ENCODE peak calls at places on chromosomes 13 and 19, in eight cellular contexts. R is fibroblast of pulmonary artery; D is endothelial cell; T is IMR-90; A is effector CD4-positive, alpha-beta T cell; W is osteocyte; M is amygdala; O is nucleus accumbens. U is an unnamed sample.

GRCh38 chr13:20495087-20496023 is 30.3 kb downstream of the CRYL1 start:
- DNase-seq in T (peak; percentile 72), O (peak; percentile 52), D (peak; percentile 61), A (peak; percentile 53), M (peak; percentile 48), W (no peak), R (peak; percentile 84), U (no peak)

GRCh38 chr19:1445185-1445931 is 4.6 kb upstream of the APC2 start:
- DNase-seq in O (peak; percentile 17), R (peak; percentile 47), A (peak; percentile 57), T (peak; percentile 35), M (peak; percentile 41), W (peak; percentile 91), D (peak; percentile 92), U (peak; percentile 80)

GRCh38 chr13:98202026-98202425 is 25.0 kb upstream of the RNF113B start:
- DNase-seq in O (no peak), W (no peak), D (no peak), R (no peak), A (no peak), M (no peak), T (no peak), U (no peak)

GRCh38 chr19:46270521-46271256 is 26.2 kb upstream of the HIF3A start:
- DNase-seq in A (no peak), R (no peak), W (no peak), T (no peak), O (no peak), M (no peak), D (no peak), U (no peak)

GRCh38 chr19:46791944-46792343 is 3.5 kb upstream of the SLC1A5 start:
- DNase-seq in R (no peak), A (peak; percentile 16), M (no peak), O (no peak), W (no peak), D (no peak), T (no peak), U (no peak)

GRCh38 chr19:35153701-35154534 is 617 bp upstream of the FXYD5 start:
- DNase-seq in A (peak; percentile 65), D (peak; percentile 75), T (no peak), M (no peak), W (no peak), O (no peak), R (peak; percentile 34), U (peak; percentile 63)

GRCh38 chr19:51546107-51546649 is 14.7 kb upstream of the SIGLEC6 start:
- DNase-seq in M (no peak), A (no peak), D (no peak), R (no peak), O (no peak), T (no peak), W (no peak), U (no peak)

GRCh38 chr13:32496574-32497160 is 41.9 kb downstream of the N4BP2L2 start:
- DNase-seq in W (no peak), A (no peak), O (no peak), M (no peak), R (no peak), T (no peak), D (no peak), U (no peak)

GRCh38 chr19:16584825-16585801 is 12.9 kb upstream of the SLC35E1 start:
- DNase-seq in M (no peak), T (no peak), R (no peak), O (no peak), A (no peak), W (no peak), D (no peak), U (no peak)

GRCh38 chr13:66348745-66349720 is 881.1 kb downstream of the PCDH9 start:
- DNase-seq in O (peak; percentile 32), R (peak; percentile 43), W (no peak), M (no peak), D (no peak), A (no peak), T (no peak), U (no peak)

GRCh38 chr13:114097893-114098688 is 34.3 kb downstream of the RASA3 start:
- DNase-seq in A (no peak), R (no peak), T (no peak), O (no peak), M (no peak), D (no peak), W (no peak), U (no peak)

GRCh38 chr13:20395061-20395916 is 130.4 kb downstream of the CRYL1 start:
- DNase-seq in W (peak; percentile 46), O (no peak), T (no peak), R (no peak), M (no peak), A (no peak), D (no peak), U (no peak)

GRCh38 chr19:47518139-47518538 is 3.3 kb upstream of the NAPA start:
- DNase-seq in M (no peak), D (no peak), A (no peak), T (no peak), W (no peak), O (no peak), R (no peak), U (peak; percentile 47)

GRCh38 chr19:39307822-39308530 is 11.8 kb downstream of the IFNL1 start:
- DNase-seq in R (no peak), A (no peak), T (no peak), W (no peak), M (no peak), O (no peak), D (peak; percentile 33), U (no peak)

GRCh38 chr13:47897411-47898050 is 103.5 kb downstream of the SUCLA2 start:
- DNase-seq in R (peak; percentile 27), M (no peak), T (peak; percentile 36), D (no peak), W (no peak), A (no peak), O (no peak), U (no peak)

GRCh38 chr19:49592486-49593232 is 1.7 kb downstream of the PRR12 start:
- DNase-seq in W (no peak), R (no peak), A (no peak), T (no peak), O (no peak), D (no peak), M (peak; percentile 28), U (no peak)

GRCh38 chr13:33496336-33496735 is 210.8 kb upstream of the STARD13 start:
- DNase-seq in T (no peak), O (no peak), A (no peak), W (no peak), D (no peak), R (no peak), M (no peak), U (no peak)

GRCh38 chr19:35592226-35592625 is 6.3 kb downstream of the PMIS2 start:
- DNase-seq in A (no peak), O (no peak), D (peak; percentile 16), T (peak; percentile 37), W (no peak), M (no peak), R (peak; percentile 71), U (no peak)

GRCh38 chr19:7294571-7295212 is 478 bp upstream of the INSR start:
- DNase-seq in D (peak; percentile 46), T (peak; percentile 16), A (no peak), O (peak; percentile 30), R (peak; percentile 50), W (peak; percentile 87), M (peak; percentile 32), U (no peak)

GRCh38 chr13:106499905-106500304 is 35.6 kb downstream of the EFNB2 start:
- DNase-seq in T (peak; percentile 47), R (peak; percentile 38), A (no peak), D (no peak), M (no peak), O (no peak), W (no peak), U (no peak)

U was measured in natural killer cell.